ENCODE peak calls at places on chromosomes 5 and 9, in six cellular contexts. One of them, this sample, is unnamed.
A peak's percentile ranks its signal among the peaks of the same experiment; 100 is the strongest.

GRCh38 chr5:176550275-176550831 is 1.2 kb downstream of the CDHR2 start:
- DNase-seq in NCI-H2081 treated with DMSO at 0.1 percent for 48 hours: no peak
- DNase-seq in ACHN: no peak
- DNase-seq in stimulated activated naive CD8-positive, alpha-beta T cell treated with anti-CD3 and anti-CD28 coated beads, Interleukin-15, amount 100 ng/mL, for 72 hours: no peak
- DNase-seq in HuH-7.5: no peak
- DNase-seq in activated CD8-positive, alpha-beta T cell treated with anti-CD3 and anti-CD28 coated beads for 36 hours: no peak
- DNase-seq in this sample: no peak

GRCh38 chr5:8184455-8185063 is 315.6 kb downstream of the MTRR start:
- DNase-seq in ACHN: peak; percentile 47
- DNase-seq in NCI-H2081 treated with DMSO at 0.1 percent for 48 hours: peak; percentile 11
- DNase-seq in activated CD8-positive, alpha-beta T cell treated with anti-CD3 and anti-CD28 coated beads for 36 hours: peak; percentile 52
- DNase-seq in HuH-7.5: no peak
- DNase-seq in stimulated activated naive CD8-positive, alpha-beta T cell treated with anti-CD3 and anti-CD28 coated beads, Interleukin-15, amount 100 ng/mL, for 72 hours: peak; percentile 18
- DNase-seq in this sample: peak; percentile 20

GRCh38 chr5:65326912-65327311 is 154.8 kb downstream of the ADAMTS6 start:
- DNase-seq in activated CD8-positive, alpha-beta T cell treated with anti-CD3 and anti-CD28 coated beads for 36 hours: no peak
- DNase-seq in stimulated activated naive CD8-positive, alpha-beta T cell treated with anti-CD3 and anti-CD28 coated beads, Interleukin-15, amount 100 ng/mL, for 72 hours: no peak
- DNase-seq in NCI-H2081 treated with DMSO at 0.1 percent for 48 hours: no peak
- DNase-seq in HuH-7.5: no peak
- DNase-seq in ACHN: no peak
- DNase-seq in this sample: no peak

GRCh38 chr9:131738293-131738692 is 1.6 kb downstream of the RAPGEF1 start:
- DNase-seq in NCI-H2081 treated with DMSO at 0.1 percent for 48 hours: no peak
- DNase-seq in activated CD8-positive, alpha-beta T cell treated with anti-CD3 and anti-CD28 coated beads for 36 hours: no peak
- DNase-seq in stimulated activated naive CD8-positive, alpha-beta T cell treated with anti-CD3 and anti-CD28 coated beads, Interleukin-15, amount 100 ng/mL, for 72 hours: no peak
- DNase-seq in HuH-7.5: no peak
- DNase-seq in ACHN: no peak
- DNase-seq in this sample: no peak

GRCh38 chr9:96270236-96270635 is 31.7 kb downstream of the HSD17B3 start:
- DNase-seq in activated CD8-positive, alpha-beta T cell treated with anti-CD3 and anti-CD28 coated beads for 36 hours: no peak
- DNase-seq in stimulated activated naive CD8-positive, alpha-beta T cell treated with anti-CD3 and anti-CD28 coated beads, Interleukin-15, amount 100 ng/mL, for 72 hours: no peak
- DNase-seq in ACHN: no peak
- DNase-seq in NCI-H2081 treated with DMSO at 0.1 percent for 48 hours: no peak
- DNase-seq in HuH-7.5: no peak
- DNase-seq in this sample: no peak

GRCh38 chr5:72125931-72126620 is 18.8 kb downstream of the MAP1B start:
- DNase-seq in NCI-H2081 treated with DMSO at 0.1 percent for 48 hours: no peak
- DNase-seq in HuH-7.5: no peak
- DNase-seq in activated CD8-positive, alpha-beta T cell treated with anti-CD3 and anti-CD28 coated beads for 36 hours: no peak
- DNase-seq in stimulated activated naive CD8-positive, alpha-beta T cell treated with anti-CD3 and anti-CD28 coated beads, Interleukin-15, amount 100 ng/mL, for 72 hours: no peak
- DNase-seq in ACHN: no peak
- DNase-seq in this sample: no peak

GRCh38 chr5:172724658-172725183 is 46.3 kb downstream of the DUSP1 start:
- DNase-seq in HuH-7.5: no peak
- DNase-seq in activated CD8-positive, alpha-beta T cell treated with anti-CD3 and anti-CD28 coated beads for 36 hours: no peak
- DNase-seq in NCI-H2081 treated with DMSO at 0.1 percent for 48 hours: no peak
- DNase-seq in ACHN: no peak
- DNase-seq in stimulated activated naive CD8-positive, alpha-beta T cell treated with anti-CD3 and anti-CD28 coated beads, Interleukin-15, amount 100 ng/mL, for 72 hours: no peak
- DNase-seq in this sample: no peak

GRCh38 chr9:94632736-94633135 is 6.6 kb downstream of the FBP1 start:
- DNase-seq in stimulated activated naive CD8-positive, alpha-beta T cell treated with anti-CD3 and anti-CD28 coated beads, Interleukin-15, amount 100 ng/mL, for 72 hours: no peak
- DNase-seq in HuH-7.5: no peak
- DNase-seq in NCI-H2081 treated with DMSO at 0.1 percent for 48 hours: no peak
- DNase-seq in activated CD8-positive, alpha-beta T cell treated with anti-CD3 and anti-CD28 coated beads for 36 hours: no peak
- DNase-seq in ACHN: no peak
- DNase-seq in this sample: no peak

GRCh38 chr9:121021294-121021693 is 28.8 kb downstream of the C5 start:
- DNase-seq in NCI-H2081 treated with DMSO at 0.1 percent for 48 hours: no peak
- DNase-seq in ACHN: no peak
- DNase-seq in HuH-7.5: no peak
- DNase-seq in stimulated activated naive CD8-positive, alpha-beta T cell treated with anti-CD3 and anti-CD28 coated beads, Interleukin-15, amount 100 ng/mL, for 72 hours: no peak
- DNase-seq in activated CD8-positive, alpha-beta T cell treated with anti-CD3 and anti-CD28 coated beads for 36 hours: no peak
- DNase-seq in this sample: no peak

GRCh38 chr5:138969323-138970013 is 94.3 kb upstream of the LRRTM2 start:
- DNase-seq in activated CD8-positive, alpha-beta T cell treated with anti-CD3 and anti-CD28 coated beads for 36 hours: no peak
- DNase-seq in NCI-H2081 treated with DMSO at 0.1 percent for 48 hours: no peak
- DNase-seq in stimulated activated naive CD8-positive, alpha-beta T cell treated with anti-CD3 and anti-CD28 coated beads, Interleukin-15, amount 100 ng/mL, for 72 hours: no peak
- DNase-seq in HuH-7.5: no peak
- DNase-seq in ACHN: no peak
- DNase-seq in this sample: no peak

GRCh38 chr5:63089147-63089546 is 510.5 kb downstream of the LRRC70 start:
- DNase-seq in activated CD8-positive, alpha-beta T cell treated with anti-CD3 and anti-CD28 coated beads for 36 hours: no peak
- DNase-seq in HuH-7.5: no peak
- DNase-seq in NCI-H2081 treated with DMSO at 0.1 percent for 48 hours: no peak
- DNase-seq in stimulated activated naive CD8-positive, alpha-beta T cell treated with anti-CD3 and anti-CD28 coated beads, Interleukin-15, amount 100 ng/mL, for 72 hours: no peak
- DNase-seq in ACHN: no peak
- DNase-seq in this sample: no peak

GRCh38 chr5:139649082-139649991 is 1.2 kb downstream of the CXXC5 start:
- DNase-seq in stimulated activated naive CD8-positive, alpha-beta T cell treated with anti-CD3 and anti-CD28 coated beads, Interleukin-15, amount 100 ng/mL, for 72 hours: no peak
- DNase-seq in NCI-H2081 treated with DMSO at 0.1 percent for 48 hours: no peak
- DNase-seq in activated CD8-positive, alpha-beta T cell treated with anti-CD3 and anti-CD28 coated beads for 36 hours: peak; percentile 59
- DNase-seq in ACHN: no peak
- DNase-seq in HuH-7.5: peak; percentile 46
- DNase-seq in this sample: no peak

GRCh38 chr9:116653580-116654355 is 33.3 kb upstream of the TRIM32 start:
- DNase-seq in HuH-7.5: no peak
- DNase-seq in NCI-H2081 treated with DMSO at 0.1 percent for 48 hours: no peak
- DNase-seq in stimulated activated naive CD8-positive, alpha-beta T cell treated with anti-CD3 and anti-CD28 coated beads, Interleukin-15, amount 100 ng/mL, for 72 hours: no peak
- DNase-seq in ACHN: no peak
- DNase-seq in activated CD8-positive, alpha-beta T cell treated with anti-CD3 and anti-CD28 coated beads for 36 hours: no peak
- DNase-seq in this sample: no peak

GRCh38 chr9:101716629-101717028 is 21.8 kb downstream of the GRIN3A start:
- DNase-seq in NCI-H2081 treated with DMSO at 0.1 percent for 48 hours: no peak
- DNase-seq in activated CD8-positive, alpha-beta T cell treated with anti-CD3 and anti-CD28 coated beads for 36 hours: no peak
- DNase-seq in ACHN: no peak
- DNase-seq in stimulated activated naive CD8-positive, alpha-beta T cell treated with anti-CD3 and anti-CD28 coated beads, Interleukin-15, amount 100 ng/mL, for 72 hours: no peak
- DNase-seq in HuH-7.5: no peak
- DNase-seq in this sample: no peak

GRCh38 chr9:119298076-119298853 is 71.0 kb downstream of the BRINP1 start:
- DNase-seq in ACHN: no peak
- DNase-seq in NCI-H2081 treated with DMSO at 0.1 percent for 48 hours: no peak
- DNase-seq in HuH-7.5: no peak
- DNase-seq in stimulated activated naive CD8-positive, alpha-beta T cell treated with anti-CD3 and anti-CD28 coated beads, Interleukin-15, amount 100 ng/mL, for 72 hours: no peak
- DNase-seq in activated CD8-positive, alpha-beta T cell treated with anti-CD3 and anti-CD28 coated beads for 36 hours: no peak
- DNase-seq in this sample: no peak

GRCh38 chr5:472076-472655 is 29.2 kb downstream of the EXOC3 start:
- DNase-seq in ACHN: no peak
- DNase-seq in HuH-7.5: peak; percentile 63
- DNase-seq in activated CD8-positive, alpha-beta T cell treated with anti-CD3 and anti-CD28 coated beads for 36 hours: no peak
- DNase-seq in NCI-H2081 treated with DMSO at 0.1 percent for 48 hours: no peak
- DNase-seq in stimulated activated naive CD8-positive, alpha-beta T cell treated with anti-CD3 and anti-CD28 coated beads, Interleukin-15, amount 100 ng/mL, for 72 hours: no peak
- DNase-seq in this sample: no peak

GRCh38 chr5:32540446-32540845 is 44.9 kb upstream of the SUB1 start:
- DNase-seq in stimulated activated naive CD8-positive, alpha-beta T cell treated with anti-CD3 and anti-CD28 coated beads, Interleukin-15, amount 100 ng/mL, for 72 hours: no peak
- DNase-seq in HuH-7.5: no peak
- DNase-seq in activated CD8-positive, alpha-beta T cell treated with anti-CD3 and anti-CD28 coated beads for 36 hours: no peak
- DNase-seq in ACHN: no peak
- DNase-seq in NCI-H2081 treated with DMSO at 0.1 percent for 48 hours: no peak
- DNase-seq in this sample: no peak

GRCh38 chr5:140372971-140373487 is 13.0 kb downstream of the SLC4A9 start:
- DNase-seq in ACHN: peak; percentile 75
- DNase-seq in HuH-7.5: no peak
- DNase-seq in activated CD8-positive, alpha-beta T cell treated with anti-CD3 and anti-CD28 coated beads for 36 hours: peak; percentile 57
- DNase-seq in NCI-H2081 treated with DMSO at 0.1 percent for 48 hours: no peak
- DNase-seq in stimulated activated naive CD8-positive, alpha-beta T cell treated with anti-CD3 and anti-CD28 coated beads, Interleukin-15, amount 100 ng/mL, for 72 hours: peak; percentile 29
- DNase-seq in this sample: no peak

GRCh38 chr5:157449011-157449723 is 10.8 kb upstream of the NIPAL4 start:
- DNase-seq in HuH-7.5: no peak
- DNase-seq in ACHN: no peak
- DNase-seq in NCI-H2081 treated with DMSO at 0.1 percent for 48 hours: peak; percentile 19
- DNase-seq in activated CD8-positive, alpha-beta T cell treated with anti-CD3 and anti-CD28 coated beads for 36 hours: no peak
- DNase-seq in stimulated activated naive CD8-positive, alpha-beta T cell treated with anti-CD3 and anti-CD28 coated beads, Interleukin-15, amount 100 ng/mL, for 72 hours: no peak
- DNase-seq in this sample: no peak

GRCh38 chr5:72394688-72395087 is 74.5 kb downstream of the PTCD2 start:
- DNase-seq in activated CD8-positive, alpha-beta T cell treated with anti-CD3 and anti-CD28 coated beads for 36 hours: no peak
- DNase-seq in NCI-H2081 treated with DMSO at 0.1 percent for 48 hours: no peak
- DNase-seq in stimulated activated naive CD8-positive, alpha-beta T cell treated with anti-CD3 and anti-CD28 coated beads, Interleukin-15, amount 100 ng/mL, for 72 hours: no peak
- DNase-seq in HuH-7.5: no peak
- DNase-seq in ACHN: peak; percentile 15
- DNase-seq in this sample: no peak

GRCh38 chr9:2923810-2924768 is 80.2 kb upstream of the PUM3 start:
- DNase-seq in ACHN: no peak
- DNase-seq in activated CD8-positive, alpha-beta T cell treated with anti-CD3 and anti-CD28 coated beads for 36 hours: no peak
- DNase-seq in NCI-H2081 treated with DMSO at 0.1 percent for 48 hours: no peak
- DNase-seq in HuH-7.5: no peak
- DNase-seq in stimulated activated naive CD8-positive, alpha-beta T cell treated with anti-CD3 and anti-CD28 coated beads, Interleukin-15, amount 100 ng/mL, for 72 hours: no peak
- DNase-seq in this sample: no peak

GRCh38 chr5:176441921-176442323 is 6.3 kb upstream of the FAF2 start:
- DNase-seq in HuH-7.5: no peak
- DNase-seq in activated CD8-positive, alpha-beta T cell treated with anti-CD3 and anti-CD28 coated beads for 36 hours: no peak
- DNase-seq in stimulated activated naive CD8-positive, alpha-beta T cell treated with anti-CD3 and anti-CD28 coated beads, Interleukin-15, amount 100 ng/mL, for 72 hours: no peak
- DNase-seq in NCI-H2081 treated with DMSO at 0.1 percent for 48 hours: no peak
- DNase-seq in ACHN: no peak
- DNase-seq in this sample: no peak

GRCh38 chr5:109580225-109580624 is 109.5 kb upstream of the MAN2A1 start:
- DNase-seq in stimulated activated naive CD8-positive, alpha-beta T cell treated with anti-CD3 and anti-CD28 coated beads, Interleukin-15, amount 100 ng/mL, for 72 hours: no peak
- DNase-seq in HuH-7.5: no peak
- DNase-seq in ACHN: no peak
- DNase-seq in activated CD8-positive, alpha-beta T cell treated with anti-CD3 and anti-CD28 coated beads for 36 hours: no peak
- DNase-seq in NCI-H2081 treated with DMSO at 0.1 percent for 48 hours: no peak
- DNase-seq in this sample: no peak

GRCh38 chr9:18905883-18906649 is 126.9 kb downstream of the SAXO1 start:
- DNase-seq in HuH-7.5: no peak
- DNase-seq in activated CD8-positive, alpha-beta T cell treated with anti-CD3 and anti-CD28 coated beads for 36 hours: no peak
- DNase-seq in NCI-H2081 treated with DMSO at 0.1 percent for 48 hours: no peak
- DNase-seq in ACHN: no peak
- DNase-seq in stimulated activated naive CD8-positive, alpha-beta T cell treated with anti-CD3 and anti-CD28 coated beads, Interleukin-15, amount 100 ng/mL, for 72 hours: no peak
- DNase-seq in this sample: no peak

GRCh38 chr5:176674799-176675198 is 27.5 kb downstream of the TSPAN17 start:
- DNase-seq in HuH-7.5: no peak
- DNase-seq in activated CD8-positive, alpha-beta T cell treated with anti-CD3 and anti-CD28 coated beads for 36 hours: no peak
- DNase-seq in ACHN: no peak
- DNase-seq in NCI-H2081 treated with DMSO at 0.1 percent for 48 hours: no peak
- DNase-seq in stimulated activated naive CD8-positive, alpha-beta T cell treated with anti-CD3 and anti-CD28 coated beads, Interleukin-15, amount 100 ng/mL, for 72 hours: no peak
- DNase-seq in this sample: no peak

GRCh38 chr5:82105457-82105856 is 133.6 kb downstream of the ATG10 start:
- DNase-seq in HuH-7.5: no peak
- DNase-seq in NCI-H2081 treated with DMSO at 0.1 percent for 48 hours: no peak
- DNase-seq in activated CD8-positive, alpha-beta T cell treated with anti-CD3 and anti-CD28 coated beads for 36 hours: peak; percentile 35
- DNase-seq in stimulated activated naive CD8-positive, alpha-beta T cell treated with anti-CD3 and anti-CD28 coated beads, Interleukin-15, amount 100 ng/mL, for 72 hours: peak; percentile 14
- DNase-seq in ACHN: peak; percentile 26
- DNase-seq in this sample: no peak

GRCh38 chr9:4574657-4575243 is 84.5 kb downstream of the SLC1A1 start:
- DNase-seq in HuH-7.5: no peak
- DNase-seq in stimulated activated naive CD8-positive, alpha-beta T cell treated with anti-CD3 and anti-CD28 coated beads, Interleukin-15, amount 100 ng/mL, for 72 hours: no peak
- DNase-seq in activated CD8-positive, alpha-beta T cell treated with anti-CD3 and anti-CD28 coated beads for 36 hours: peak; percentile 47
- DNase-seq in NCI-H2081 treated with DMSO at 0.1 percent for 48 hours: no peak
- DNase-seq in ACHN: no peak
- DNase-seq in this sample: no peak

GRCh38 chr9:8419871-8420270 is 620.3 kb upstream of the DMAC1 start:
- DNase-seq in HuH-7.5: no peak
- DNase-seq in NCI-H2081 treated with DMSO at 0.1 percent for 48 hours: no peak
- DNase-seq in activated CD8-positive, alpha-beta T cell treated with anti-CD3 and anti-CD28 coated beads for 36 hours: no peak
- DNase-seq in stimulated activated naive CD8-positive, alpha-beta T cell treated with anti-CD3 and anti-CD28 coated beads, Interleukin-15, amount 100 ng/mL, for 72 hours: no peak
- DNase-seq in ACHN: no peak
- DNase-seq in this sample: no peak

GRCh38 chr5:41097642-41098041 is 26.5 kb upstream of the MROH2B start:
- DNase-seq in HuH-7.5: no peak
- DNase-seq in activated CD8-positive, alpha-beta T cell treated with anti-CD3 and anti-CD28 coated beads for 36 hours: no peak
- DNase-seq in NCI-H2081 treated with DMSO at 0.1 percent for 48 hours: no peak
- DNase-seq in ACHN: no peak
- DNase-seq in stimulated activated naive CD8-positive, alpha-beta T cell treated with anti-CD3 and anti-CD28 coated beads, Interleukin-15, amount 100 ng/mL, for 72 hours: no peak
- DNase-seq in this sample: no peak

GRCh38 chr5:1103505-1104326 is 8.1 kb downstream of the SLC12A7 start:
- DNase-seq in stimulated activated naive CD8-positive, alpha-beta T cell treated with anti-CD3 and anti-CD28 coated beads, Interleukin-15, amount 100 ng/mL, for 72 hours: no peak
- DNase-seq in activated CD8-positive, alpha-beta T cell treated with anti-CD3 and anti-CD28 coated beads for 36 hours: peak; percentile 24
- DNase-seq in HuH-7.5: no peak
- DNase-seq in NCI-H2081 treated with DMSO at 0.1 percent for 48 hours: no peak
- DNase-seq in ACHN: no peak
- DNase-seq in this sample: no peak

GRCh38 chr5:72586788-72587530 is 79.7 kb upstream of the ZNF366 start:
- DNase-seq in HuH-7.5: no peak
- DNase-seq in ACHN: no peak
- DNase-seq in NCI-H2081 treated with DMSO at 0.1 percent for 48 hours: no peak
- DNase-seq in stimulated activated naive CD8-positive, alpha-beta T cell treated with anti-CD3 and anti-CD28 coated beads, Interleukin-15, amount 100 ng/mL, for 72 hours: no peak
- DNase-seq in activated CD8-positive, alpha-beta T cell treated with anti-CD3 and anti-CD28 coated beads for 36 hours: no peak
- DNase-seq in this sample: no peak

GRCh38 chr5:179115307-179115706 is 55.1 kb downstream of the ZNF354C start:
- DNase-seq in stimulated activated naive CD8-positive, alpha-beta T cell treated with anti-CD3 and anti-CD28 coated beads, Interleukin-15, amount 100 ng/mL, for 72 hours: no peak
- DNase-seq in ACHN: no peak
- DNase-seq in HuH-7.5: no peak
- DNase-seq in activated CD8-positive, alpha-beta T cell treated with anti-CD3 and anti-CD28 coated beads for 36 hours: no peak
- DNase-seq in NCI-H2081 treated with DMSO at 0.1 percent for 48 hours: no peak
- DNase-seq in this sample: no peak

GRCh38 chr5:33761139-33761538 is 130.7 kb downstream of the ADAMTS12 start:
- DNase-seq in HuH-7.5: no peak
- DNase-seq in stimulated activated naive CD8-positive, alpha-beta T cell treated with anti-CD3 and anti-CD28 coated beads, Interleukin-15, amount 100 ng/mL, for 72 hours: no peak
- DNase-seq in activated CD8-positive, alpha-beta T cell treated with anti-CD3 and anti-CD28 coated beads for 36 hours: no peak
- DNase-seq in ACHN: no peak
- DNase-seq in NCI-H2081 treated with DMSO at 0.1 percent for 48 hours: no peak
- DNase-seq in this sample: no peak

GRCh38 chr9:8694983-8695588 is 895.5 kb upstream of the DMAC1 start:
- DNase-seq in stimulated activated naive CD8-positive, alpha-beta T cell treated with anti-CD3 and anti-CD28 coated beads, Interleukin-15, amount 100 ng/mL, for 72 hours: no peak
- DNase-seq in activated CD8-positive, alpha-beta T cell treated with anti-CD3 and anti-CD28 coated beads for 36 hours: no peak
- DNase-seq in ACHN: no peak
- DNase-seq in HuH-7.5: no peak
- DNase-seq in NCI-H2081 treated with DMSO at 0.1 percent for 48 hours: no peak
- DNase-seq in this sample: no peak

GRCh38 chr5:134554319-134555222 is 29.1 kb downstream of the JADE2 start:
- DNase-seq in activated CD8-positive, alpha-beta T cell treated with anti-CD3 and anti-CD28 coated beads for 36 hours: peak; percentile 66
- DNase-seq in NCI-H2081 treated with DMSO at 0.1 percent for 48 hours: no peak
- DNase-seq in HuH-7.5: no peak
- DNase-seq in ACHN: peak; percentile 84
- DNase-seq in stimulated activated naive CD8-positive, alpha-beta T cell treated with anti-CD3 and anti-CD28 coated beads, Interleukin-15, amount 100 ng/mL, for 72 hours: peak; percentile 58
- DNase-seq in this sample: no peak

GRCh38 chr9:70817306-70817705 is 304.1 kb downstream of the TRPM3 start:
- DNase-seq in NCI-H2081 treated with DMSO at 0.1 percent for 48 hours: no peak
- DNase-seq in ACHN: no peak
- DNase-seq in activated CD8-positive, alpha-beta T cell treated with anti-CD3 and anti-CD28 coated beads for 36 hours: no peak
- DNase-seq in HuH-7.5: no peak
- DNase-seq in stimulated activated naive CD8-positive, alpha-beta T cell treated with anti-CD3 and anti-CD28 coated beads, Interleukin-15, amount 100 ng/mL, for 72 hours: no peak
- DNase-seq in this sample: no peak

GRCh38 chr9:115333671-115334070 is 215.7 kb upstream of the TNC start:
- DNase-seq in activated CD8-positive, alpha-beta T cell treated with anti-CD3 and anti-CD28 coated beads for 36 hours: no peak
- DNase-seq in stimulated activated naive CD8-positive, alpha-beta T cell treated with anti-CD3 and anti-CD28 coated beads, Interleukin-15, amount 100 ng/mL, for 72 hours: no peak
- DNase-seq in HuH-7.5: no peak
- DNase-seq in ACHN: no peak
- DNase-seq in NCI-H2081 treated with DMSO at 0.1 percent for 48 hours: no peak
- DNase-seq in this sample: no peak

GRCh38 chr9:112046181-112046580 is 128.9 kb downstream of the SUSD1 start:
- DNase-seq in stimulated activated naive CD8-positive, alpha-beta T cell treated with anti-CD3 and anti-CD28 coated beads, Interleukin-15, amount 100 ng/mL, for 72 hours: no peak
- DNase-seq in HuH-7.5: no peak
- DNase-seq in NCI-H2081 treated with DMSO at 0.1 percent for 48 hours: no peak
- DNase-seq in activated CD8-positive, alpha-beta T cell treated with anti-CD3 and anti-CD28 coated beads for 36 hours: no peak
- DNase-seq in ACHN: peak; percentile 56
- DNase-seq in this sample: no peak

GRCh38 chr9:68739631-68740174 is 34.7 kb downstream of the PIP5K1B start:
- DNase-seq in NCI-H2081 treated with DMSO at 0.1 percent for 48 hours: no peak
- DNase-seq in stimulated activated naive CD8-positive, alpha-beta T cell treated with anti-CD3 and anti-CD28 coated beads, Interleukin-15, amount 100 ng/mL, for 72 hours: no peak
- DNase-seq in ACHN: no peak
- DNase-seq in HuH-7.5: peak; percentile 19
- DNase-seq in activated CD8-positive, alpha-beta T cell treated with anti-CD3 and anti-CD28 coated beads for 36 hours: no peak
- DNase-seq in this sample: no peak

This sample was measured in GM18507.